ENCODE peak calls at places on chromosomes 4 and X, in five cellular contexts. D, M, B, J and U are unnamed samples.

GRCh38 chr4:71270901-71271300 is 67.9 kb upstream of the SLC4A4 start:
- DNase-seq in D (no peak), M (peak; percentile 14), B (no peak), J (no peak), U (no peak)

GRCh38 chrX:25028726-25029125 is 13.0 kb upstream of the ARX start:
- DNase-seq in D (peak; percentile 71), M (no peak), B (no peak), J (no peak), U (no peak)

GRCh38 chrX:55598333-55598732 is 24.9 kb upstream of the FOXR2 start:
- DNase-seq in D (no peak), M (no peak), B (no peak), J (no peak), U (no peak)

GRCh38 chr4:181688416-181688815 is 554.8 kb upstream of the TENM3 start:
- DNase-seq in D (no peak), M (no peak), B (no peak), J (no peak), U (no peak)

GRCh38 chr4:77047037-77047436 is 28.8 kb downstream of the CCNI start:
- DNase-seq in D (no peak), M (no peak), B (no peak), J (no peak), U (no peak)

GRCh38 chr4:56843421-56843899 is 22.0 kb upstream of the SPINK2 start:
- DNase-seq in D (no peak), M (no peak), B (peak; percentile 53), J (no peak), U (no peak)

GRCh38 chrX:47156611-47157520 is 11.8 kb downstream of the RBM10 start:
- DNase-seq in D (no peak), M (no peak), B (no peak), J (peak; percentile 72), U (no peak)

GRCh38 chrX:155779831-155780230 is 101.3 kb upstream of the VAMP7 start:
- DNase-seq in D (no peak), M (no peak), B (no peak), J (no peak), U (no peak)

GRCh38 chr4:105520819-105521790 is 31.3 kb upstream of the ARHGEF38 start:
- DNase-seq in D (peak; percentile 36), M (peak; percentile 56), B (no peak), J (no peak), U (no peak)

GRCh38 chrX:132592880-132593279 is 104.0 kb upstream of the MBNL3 start:
- DNase-seq in D (no peak), M (peak; percentile 2), B (no peak), J (no peak), U (no peak)

GRCh38 chr4:1575418-1576199 is 108.5 kb downstream of the FAM53A start:
- DNase-seq in D (no peak), M (no peak), B (peak; percentile 48), J (peak; percentile 68), U (no peak)

GRCh38 chr4:185202984-185203379 is 818 bp downstream of the CFAP97 start:
- DNase-seq in D (no peak), M (no peak), B (no peak), J (no peak), U (no peak)

GRCh38 chr4:184548321-184548650 is 73.9 kb upstream of the IRF2 start:
- DNase-seq in D (no peak), M (no peak), B (no peak), J (no peak), U (no peak)

GRCh38 chr4:22179124-22179874 is 230.7 kb upstream of the KCNIP4 start:
- DNase-seq in D (peak; percentile 90), M (no peak), B (no peak), J (no peak), U (no peak)

GRCh38 chrX:137215467-137215866 is 181.7 kb upstream of the GPR101 start:
- DNase-seq in D (no peak), M (no peak), B (no peak), J (no peak), U (no peak)

GRCh38 chrX:22021721-22022120 is 10.4 kb upstream of the PHEX start:
- DNase-seq in D (no peak), M (no peak), B (no peak), J (no peak), U (no peak)

GRCh38 chr4:108783666-108784463 is 21.0 kb upstream of the ETNPPL start:
- DNase-seq in D (no peak), M (no peak), B (no peak), J (no peak), U (no peak)

GRCh38 chr4:148514041-148514440 is 71.8 kb upstream of the NR3C2 start:
- DNase-seq in D (peak; percentile 17), M (no peak), B (no peak), J (no peak), U (no peak)

GRCh38 chr4:166458756-166459155 is 585.7 kb downstream of the TLL1 start:
- DNase-seq in D (peak; percentile 80), M (no peak), B (no peak), J (no peak), U (no peak)

GRCh38 chr4:87807402-87807801 is 8.0 kb downstream of the IBSP start:
- DNase-seq in D (no peak), M (no peak), B (no peak), J (no peak), U (no peak)

GRCh38 chrX:57453901-57454300 is 137.9 kb upstream of the ZXDB start:
- DNase-seq in D (peak; percentile 13), M (no peak), B (no peak), J (no peak), U (no peak)

GRCh38 chr4:102825261-102826071 is 1.9 kb downstream of the UBE2D3 start:
- DNase-seq in D (peak; percentile 83), M (peak; percentile 8), B (no peak), J (no peak), U (peak; percentile 42)

GRCh38 chr4:163494360-163495241 is at the start of gene TMA16:
- DNase-seq in D (peak; percentile 95), M (peak; percentile 89), B (peak; percentile 93), J (peak; percentile 95), U (peak; percentile 64)

GRCh38 chrX:102067966-102068723 is 57.3 kb upstream of the TCEAL2 start:
- DNase-seq in D (peak; percentile 6), M (no peak), B (no peak), J (no peak), U (no peak)

GRCh38 chr4:128228021-128228571 is 59.5 kb downstream of the PGRMC2 start:
- DNase-seq in D (no peak), M (no peak), B (no peak), J (no peak), U (peak; percentile 73)

GRCh38 chr4:55033296-55033695 is 92.1 kb downstream of the KDR start:
- DNase-seq in D (no peak), M (no peak), B (no peak), J (no peak), U (no peak)

GRCh38 chr4:3640587-3640962 is 108.4 kb upstream of the LRPAP1 start:
- DNase-seq in D (no peak), M (no peak), B (peak; percentile 27), J (peak; percentile 85), U (no peak)

GRCh38 chr4:107721436-107722090 is 1.5 kb upstream of the PAPSS1 start:
- DNase-seq in D (no peak), M (no peak), B (peak; percentile 81), J (no peak), U (no peak)

GRCh38 chrX:150032742-150033141 is 94.5 kb upstream of the EOLA2 start:
- DNase-seq in D (peak; percentile 76), M (peak; percentile 1), B (no peak), J (no peak), U (no peak)

GRCh38 chrX:47608130-47608810 is 11.4 kb downstream of the SYN1 start:
- DNase-seq in D (no peak), M (no peak), B (no peak), J (no peak), U (no peak)

GRCh38 chr4:100796333-100796732 is 278.5 kb upstream of the EMCN start:
- DNase-seq in D (no peak), M (no peak), B (no peak), J (no peak), U (no peak)

GRCh38 chr4:37993806-37994205 is 33.6 kb downstream of the PTTG2 start:
- DNase-seq in D (no peak), M (no peak), B (peak; percentile 41), J (no peak), U (no peak)

GRCh38 chrX:115588180-115588579 is 27.2 kb downstream of the PLS3 start:
- DNase-seq in D (no peak), M (no peak), B (no peak), J (no peak), U (no peak)

GRCh38 chr4:30720021-30720655 is at the start of gene PCDH7:
- DNase-seq in D (peak; percentile 74), M (peak; percentile 54), B (peak; percentile 66), J (peak; percentile 82), U (no peak)

DNA sequence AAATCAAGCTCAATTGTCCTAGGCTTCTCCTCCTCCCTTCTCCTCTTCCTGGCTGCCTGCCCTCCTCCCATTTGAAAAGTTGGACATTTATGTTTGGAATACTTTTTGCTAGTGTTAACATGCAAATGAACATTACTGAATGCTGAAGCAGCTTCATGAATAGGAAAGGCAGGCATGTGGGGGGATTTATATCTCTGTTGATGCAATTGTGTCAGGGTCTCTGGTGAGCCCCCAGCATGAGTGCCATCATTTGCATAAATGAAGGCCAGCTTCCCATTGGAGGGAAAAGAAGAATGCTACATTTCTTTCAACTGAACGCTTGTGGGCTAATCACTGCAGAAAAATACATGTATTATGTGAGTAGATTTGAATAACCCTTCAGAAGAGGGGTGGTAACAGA is 160.0 kb upstream of the NDST3 start:
- DNase-seq in D (no peak), M (no peak), B (no peak), J (no peak), U (no peak)
- H3K27ac ChIP-seq in D (no peak overlapping the region), M (no peak overlapping the region), B (no peak overlapping the region), J (no peak overlapping the region), U (no peak overlapping the region)

DNA sequence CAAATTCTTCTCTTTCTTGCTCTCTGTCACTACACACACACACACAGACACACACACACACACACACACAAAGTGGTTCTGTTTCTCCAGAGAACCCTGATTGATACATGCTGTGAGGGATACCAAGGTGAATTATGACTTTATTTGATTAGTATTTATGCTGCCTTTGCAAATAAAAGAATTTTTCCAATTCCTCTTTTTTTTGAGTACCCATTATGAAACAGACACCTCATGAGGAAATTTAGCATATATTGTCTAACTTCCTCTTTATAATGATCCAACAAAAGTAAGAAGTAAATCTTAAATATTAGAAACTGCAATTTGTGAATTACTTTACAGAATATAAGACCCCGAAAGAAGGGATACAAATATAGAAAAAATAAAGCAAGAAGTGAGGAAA is 14.3 kb upstream of the RAB28 start:
- DNase-seq in D (no peak), M (no peak), B (no peak), J (no peak), U (no peak)
- H3K27ac ChIP-seq in D (no peak overlapping the region), M (no peak overlapping the region), B (no peak overlapping the region), J (no peak overlapping the region), U (no peak overlapping the region)

GRCh38 chr4:123257563-123257962 is 139.0 kb upstream of the SPRY1 start:
- DNase-seq in D (no peak), M (no peak), B (no peak), J (no peak), U (no peak)
- H3K27ac ChIP-seq in D (no peak overlapping the region), M (no peak overlapping the region), B (no peak overlapping the region), J (peak overlapping the region; percentile 22), U (no peak overlapping the region)

DNA sequence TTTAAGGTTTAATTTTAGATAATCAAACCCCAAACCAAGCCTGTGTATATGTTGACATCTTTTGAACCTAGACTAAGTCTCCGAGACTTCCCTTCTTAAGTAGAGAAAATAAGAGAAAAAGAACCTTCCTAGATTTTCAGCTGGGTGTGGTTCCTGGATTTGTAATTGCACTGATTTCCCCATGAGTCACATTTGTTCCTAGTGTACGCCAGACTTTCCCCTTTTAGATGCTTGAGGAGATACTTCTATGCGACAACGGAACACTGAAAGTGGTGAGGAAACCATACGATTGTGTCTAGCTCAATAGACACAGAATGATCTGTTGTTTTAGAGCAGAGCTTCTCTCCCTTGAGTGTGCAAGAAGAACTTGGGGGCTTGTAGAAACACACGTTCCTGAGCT is 87.0 kb downstream of the AMELX start:
- DNase-seq in D (no peak), M (no peak), B (no peak), J (no peak), U (no peak)
- H3K27ac ChIP-seq in D (no peak overlapping the region), M (no peak overlapping the region), B (peak overlapping the region; percentile 27), J (no peak overlapping the region), U (no peak overlapping the region)